ENCODE peak calls at places on chromosomes 7 and 10, in four cellular contexts. W is HL-60, O is GM12878, V is K562. Z is an unnamed sample.

GRCh38 chr10:70132098-70133029 is at the start of gene AIFM2:
- DNase-seq in W (no peak), O (no peak), V (peak), Z (peak)

GRCh38 chr10:47368431-47369180 is 15.5 kb downstream of the ZNF488 start:
- DNase-seq in W (no peak), O (no peak), V (no peak), Z (no peak)

GRCh38 chr10:95540514-95541052 is 20.6 kb downstream of the SORBS1 start:
- DNase-seq in W (no peak), O (no peak), V (no peak), Z (no peak)

GRCh38 chr10:79374312-79375191 is 27.3 kb downstream of the PPIF start:
- DNase-seq in W (peak), O (no peak), V (peak), Z (peak)

GRCh38 chr7:157405914-157406810 is 69.4 kb downstream of the DNAJB6 start:
- DNase-seq in W (no peak), O (no peak), V (no peak), Z (no peak)

GRCh38 chr7:40808409-40808942 is 673.7 kb downstream of the SUGCT start:
- DNase-seq in W (no peak), O (no peak), V (no peak), Z (no peak)

GRCh38 chr10:75528392-75528791 is 97.0 kb downstream of the LRMDA start:
- DNase-seq in W (peak), O (no peak), V (no peak), Z (no peak)

GRCh38 chr10:14565199-14565598 is 209.5 kb downstream of the FAM107B start:
- DNase-seq in W (no peak), O (no peak), V (no peak), Z (no peak)

GRCh38 chr10:70355234-70356021 is 27.0 kb downstream of the LRRC20 start:
- DNase-seq in W (peak), O (peak), V (no peak), Z (no peak)

GRCh38 chr7:88452648-88453047 is 146.0 kb upstream of the STEAP4 start:
- DNase-seq in W (no peak), O (no peak), V (no peak), Z (no peak)

DNA sequence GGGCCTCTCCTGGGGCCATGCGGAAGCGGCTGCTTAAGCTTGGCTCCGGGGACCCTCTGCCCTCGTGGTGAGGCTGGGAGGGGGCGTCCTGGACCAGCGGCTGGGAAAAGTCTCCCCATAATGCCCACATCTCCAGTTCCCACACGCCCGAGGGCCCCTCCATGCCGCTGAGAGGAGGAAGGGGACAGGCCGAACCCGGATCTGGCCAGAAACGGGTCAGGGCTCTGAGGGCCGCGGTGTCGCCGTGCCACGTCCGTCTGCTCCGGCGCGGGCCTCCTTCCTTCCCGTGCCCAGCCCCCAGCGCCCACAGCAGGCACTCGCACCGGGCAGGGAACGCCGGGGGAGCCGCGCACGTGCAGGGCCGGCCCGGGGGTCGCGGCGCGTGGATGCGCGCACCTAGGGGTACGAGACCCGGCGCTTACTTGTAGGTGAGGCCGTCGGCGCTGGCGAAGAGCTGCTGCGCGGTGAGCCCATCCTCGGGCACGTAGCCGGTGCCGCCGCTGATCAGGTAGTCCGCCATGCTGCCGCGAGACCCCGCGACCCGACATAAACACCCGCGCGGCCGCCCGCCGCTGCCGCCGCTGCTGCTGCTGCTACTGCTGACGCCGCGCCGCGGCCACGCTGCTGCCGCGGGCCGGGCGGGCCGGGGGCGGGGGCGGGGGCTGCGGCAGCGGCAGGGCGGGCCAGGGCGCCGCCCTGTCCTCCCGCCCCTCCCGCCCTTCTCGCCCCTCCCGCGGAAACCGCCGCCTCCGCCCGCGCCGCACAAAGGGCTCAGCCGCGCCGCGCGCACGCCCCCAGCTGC is 4.2 kb downstream of the IMPDH1 start:
- DNase-seq in W (peak), O (no peak), V (peak), Z (peak)
- TF ChIP-seq SPI1 in W (no peak), O (no peak), V (no peak), Z (no peak)

GRCh38 chr7:362416-363096 is 72.6 kb downstream of the FOXL3 start:
- DNase-seq in W (no peak), O (no peak), V (no peak), Z (no peak)
- TF ChIP-seq SPI1 in W (no peak), O (no peak), V (no peak), Z (no peak)

GRCh38 chr10:133088524-133089460 is 1.1 kb downstream of the ADGRA1 start:
- DNase-seq in W (no peak), O (no peak), V (no peak), Z (no peak)
- TF ChIP-seq SPI1 in W (no peak), O (no peak), V (no peak), Z (no peak)

GRCh38 chr10:110608087-110608486 is 36.0 kb upstream of the RBM20 start:
- DNase-seq in W (no peak), O (no peak), V (no peak), Z (no peak)

GRCh38 chr10:110609592-110609991 is 34.5 kb upstream of the RBM20 start:
- DNase-seq in W (peak), O (no peak), V (no peak), Z (no peak)

GRCh38 chr10:110612629-110613028 is 31.5 kb upstream of the RBM20 start:
- DNase-seq in W (no peak), O (peak), V (no peak), Z (no peak)

GRCh38 chr10:110612073-110612472 is 32.1 kb upstream of the RBM20 start:
- DNase-seq in W (no peak), O (peak), V (no peak), Z (no peak)

DNA sequence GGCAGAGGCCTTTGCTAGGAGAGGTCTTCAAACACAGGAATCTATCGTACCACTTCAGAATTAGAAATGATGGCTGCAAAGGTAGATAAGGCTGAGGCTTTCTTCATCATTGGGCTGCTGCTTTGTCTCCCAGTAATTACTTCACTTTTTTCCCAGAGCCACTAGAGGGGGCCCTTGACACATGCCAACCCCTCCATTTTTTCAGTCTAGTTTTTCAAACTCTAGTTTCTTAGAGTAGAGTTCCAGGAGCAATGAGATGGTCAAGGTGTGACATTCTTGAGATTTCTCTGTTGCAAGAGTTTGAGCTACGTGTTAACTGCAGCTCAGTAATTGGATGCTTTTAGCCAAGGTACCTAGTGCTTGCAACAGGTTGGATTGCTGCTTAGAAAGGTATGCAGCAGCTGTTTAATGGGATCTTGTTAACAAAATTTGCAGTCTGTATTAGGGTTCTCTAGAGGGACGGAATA is 33.8 kb upstream of the RBM20 start:
- DNase-seq in W (peak), O (peak), V (peak), Z (peak)
- TF ChIP-seq SPI1 in W (no peak), O (no peak), V (no peak), Z (no peak)

GRCh38 chr10:24350111-24350921 is 141.4 kb downstream of the KIAA1217 start:
- DNase-seq in W (no peak), O (no peak), V (no peak), Z (no peak)
- TF ChIP-seq SPI1 in W (no peak), O (no peak), V (no peak), Z (no peak)

GRCh38 chr10:122984708-122985107 is 4.5 kb downstream of the PSTK start:
- DNase-seq in W (no peak), O (no peak), V (no peak), Z (no peak)

GRCh38 chr10:122980209-122981065 is at the start of gene PSTK:
- DNase-seq in W (peak), O (peak), V (peak), Z (peak)

GRCh38 chr10:122983898-122984297 is 3.7 kb downstream of the PSTK start:
- DNase-seq in W (no peak), O (no peak), V (no peak), Z (no peak)

GRCh38 chr10:122986340-122986739 is 6.1 kb downstream of the PSTK start:
- DNase-seq in W (no peak), O (no peak), V (no peak), Z (no peak)

GRCh38 chr10:122981066-122981464 is 864 bp downstream of the PSTK start:
- DNase-seq in W (peak), O (no peak), V (peak), Z (no peak)
- TF ChIP-seq SPI1 in W (no peak), O (no peak), V (no peak), Z (no peak)

DNA sequence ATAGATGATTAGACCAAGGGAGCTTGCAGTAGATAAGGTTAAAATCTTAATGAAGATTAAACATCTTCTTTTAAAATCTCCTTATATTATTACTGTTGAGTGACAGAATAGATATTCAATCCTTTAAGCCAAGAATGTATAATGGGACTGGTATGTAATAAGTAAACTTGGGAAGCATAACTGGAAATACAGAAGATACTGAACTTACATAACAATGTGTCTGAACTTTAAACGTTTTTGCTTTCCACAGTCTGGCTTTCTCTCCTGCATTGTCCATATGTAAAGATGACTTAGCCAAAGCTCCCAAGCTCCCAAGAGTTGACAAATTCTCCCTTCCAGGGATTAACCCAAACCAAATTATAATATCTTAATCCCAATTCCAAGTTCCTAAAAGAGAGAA is 129.8 kb downstream of the KCND2 start:
- DNase-seq in W (no peak), O (no peak), V (no peak), Z (no peak)
- TF ChIP-seq SPI1 in W (no peak), O (no peak), V (no peak), Z (no peak)